ENCODE peak calls at places on chromosome 20, in four cellular contexts. Z is fibroblast of the conjunctiva, F is NCI-H1092, Y is NCI-H345. J is an unnamed sample.
A peak's percentile ranks its signal among the peaks of the same experiment; 100 is the strongest.

GRCh38 chr20:15111654-15112053 is 774.2 kb upstream of the FLRT3 start:
- DNase-seq in Z (no peak), F (no peak), Y (no peak), J (no peak)

GRCh38 chr20:63484651-63485403 is 12.4 kb upstream of the KCNQ2 start:
- DNase-seq in Z (no peak), F (no peak), Y (no peak), J (no peak)

GRCh38 chr20:44370639-44371218 is 15.2 kb downstream of the HNF4A start:
- DNase-seq in Z (no peak), F (no peak), Y (no peak), J (no peak)

GRCh38 chr20:61120595-61121515 is 131.2 kb upstream of the CDH4 start:
- DNase-seq in Z (peak; percentile 57), F (peak; percentile 51), Y (no peak), J (peak; percentile 29)

GRCh38 chr20:31849306-31849930 is 4.0 kb upstream of the FOXS1 start:
- DNase-seq in Z (no peak), F (no peak), Y (peak; percentile 88), J (no peak)

GRCh38 chr20:54694516-54694915 is 219.1 kb downstream of the DOK5 start:
- DNase-seq in Z (no peak), F (no peak), Y (no peak), J (no peak)

GRCh38 chr20:34862724-34863123 is 9.9 kb downstream of the GGT7 start:
- DNase-seq in Z (no peak), F (no peak), Y (no peak), J (no peak)

GRCh38 chr20:21682576-21682975 is 22.9 kb upstream of the PAX1 start:
- DNase-seq in Z (no peak), F (peak; percentile 49), Y (peak; percentile 73), J (no peak)

GRCh38 chr20:58549231-58549630 is 34.0 kb upstream of the APCDD1L start:
- DNase-seq in Z (no peak), F (no peak), Y (no peak), J (no peak)

GRCh38 chr20:32163951-32164350 is 43.6 kb downstream of the PLAGL2 start:
- DNase-seq in Z (no peak), F (no peak), Y (no peak), J (no peak)

GRCh38 chr20:37071481-37071911 is 24.3 kb downstream of the RBL1 start:
- DNase-seq in Z (peak; percentile 12), F (no peak), Y (no peak), J (no peak)

GRCh38 chr20:50837532-50838321 is 42.9 kb downstream of the BCAS4 start:
- DNase-seq in Z (peak; percentile 88), F (no peak), Y (no peak), J (peak; percentile 4)

GRCh38 chr20:57760698-57761412 is 51.0 kb upstream of the PMEPA1 start:
- DNase-seq in Z (no peak), F (no peak), Y (no peak), J (no peak)

GRCh38 chr20:32707691-32708581 is 34.2 kb upstream of the C20orf203 start:
- DNase-seq in Z (no peak), F (no peak), Y (no peak), J (no peak)

GRCh38 chr20:37506166-37506725 is 14.8 kb upstream of the NNAT start:
- DNase-seq in Z (no peak), F (no peak), Y (no peak), J (no peak)

GRCh38 chr20:10194166-10194565 is 24.5 kb upstream of the SNAP25 start:
- DNase-seq in Z (no peak), F (no peak), Y (no peak), J (no peak)

GRCh38 chr20:1876975-1877603 is 18.1 kb upstream of the SIRPA start:
- DNase-seq in Z (no peak), F (no peak), Y (peak; percentile 17), J (no peak)

GRCh38 chr20:18276821-18277220 is 11.5 kb upstream of the ZNF133 start:
- DNase-seq in Z (peak; percentile 35), F (peak; percentile 47), Y (peak; percentile 80), J (peak; percentile 22)

GRCh38 chr20:5192570-5193431 is 66.0 kb downstream of the CDS2 start:
- DNase-seq in Z (no peak), F (no peak), Y (no peak), J (no peak)

GRCh38 chr20:37941332-37941731 is 38.4 kb downstream of the VSTM2L start:
- DNase-seq in Z (no peak), F (no peak), Y (no peak), J (no peak)

GRCh38 chr20:43237651-43238050 is 47.9 kb upstream of the PTPRT start:
- DNase-seq in Z (no peak), F (no peak), Y (no peak), J (no peak)

GRCh38 chr20:44720994-44721784 is 6.0 kb downstream of the CCN5 start:
- DNase-seq in Z (peak; percentile 84), F (no peak), Y (no peak), J (no peak)

GRCh38 chr20:52191132-52191435 is 495 bp downstream of the ZFP64 start:
- DNase-seq in Z (peak; percentile 9), F (no peak), Y (peak; percentile 65), J (no peak)

GRCh38 chr20:47281376-47281775 is 75.1 kb downstream of the ZMYND8 start:
- DNase-seq in Z (no peak), F (no peak), Y (peak; percentile 66), J (peak; percentile 3)

GRCh38 chr20:41692479-41693135 is 74.4 kb upstream of the CHD6 start:
- DNase-seq in Z (peak; percentile 67), F (peak; percentile 42), Y (peak; percentile 84), J (peak; percentile 83)

GRCh38 chr20:48006036-48006833 is 221.0 kb upstream of the SULF2 start:
- DNase-seq in Z (no peak), F (no peak), Y (no peak), J (no peak)

J was measured in caudate nucleus.